ENCODE peak calls at places on chromosomes 12 and 14, in ten cellular contexts. H is effector memory CD8-positive, alpha-beta T cell; L is psoas muscle; W is A673; Y is caudate nucleus; T is AG04450; J is stromal cell of bone marrow; F is NCI-H226; S is activated T-helper 1 cell treated with Interleukin-2 at 50 U/mL for 16 hours; Q is stimulated activated CD8-positive, alpha-beta memory T cell treated with anti-CD3 and anti-CD28 coated beads, Interleukin-2, amount 100 ng/mL, for 1 hour. R is an unnamed sample.

GRCh38 chr12:32671930-32672785 is 6.9 kb upstream of the DNM1L start:
- DNase-seq in H (no peak), J (peak), Y (no peak), F (peak), Q (no peak), W (peak), T (peak), S (no peak), L (no peak), R (peak)

GRCh38 chr12:50955697-50956096 is 3.4 kb downstream of the HIGD1C start:
- DNase-seq in H (no peak), Q (no peak), L (no peak), S (no peak), Y (no peak), W (no peak), J (no peak), T (no peak), F (no peak), R (no peak)

GRCh38 chr14:59360923-59361794 is 104.0 kb downstream of the GPR135 start:
- DNase-seq in J (no peak), H (no peak), Y (no peak), T (peak), W (peak), S (no peak), F (peak), L (peak), Q (no peak), R (peak)

GRCh38 chr12:58757422-58757821 is 162.9 kb downstream of the LRIG3 start:
- DNase-seq in F (no peak), Q (no peak), J (peak), W (no peak), Y (no peak), L (no peak), S (no peak), T (peak), H (no peak), R (peak)

GRCh38 chr12:97404549-97404948 is 58.1 kb upstream of the RMST start:
- DNase-seq in F (peak), Q (no peak), L (no peak), H (no peak), T (no peak), J (peak), W (peak), Y (no peak), S (no peak), R (no peak)

GRCh38 chr14:20857207-20857606 is 34.0 kb upstream of the RNASE3 start:
- DNase-seq in S (no peak), J (no peak), Q (no peak), Y (no peak), T (no peak), L (no peak), F (no peak), H (no peak), W (no peak), R (no peak)

GRCh38 chr12:121582583-121583333 is 1.9 kb upstream of the KDM2B start:
- DNase-seq in S (no peak), Q (no peak), W (no peak), T (no peak), Y (no peak), F (peak), L (no peak), H (no peak), J (no peak), R (no peak)

GRCh38 chr14:66085224-66085623 is 400.9 kb upstream of the CCDC196 start:
- DNase-seq in J (no peak), T (no peak), Y (no peak), H (no peak), S (no peak), L (no peak), Q (no peak), W (no peak), F (no peak), R (no peak)

GRCh38 chr12:91931110-91931509 is 214.5 kb downstream of the BTG1 start:
- DNase-seq in T (no peak), L (no peak), W (no peak), Q (no peak), S (no peak), F (no peak), Y (no peak), J (peak), H (no peak), R (no peak)

GRCh38 chr12:112168561-112168971 is 43.2 kb downstream of the TRAFD1 start:
- DNase-seq in J (no peak), H (no peak), Y (no peak), S (no peak), L (no peak), T (no peak), W (no peak), Q (no peak), F (no peak), R (no peak)

GRCh38 chr12:116361404-116362223 is 84.1 kb upstream of the MED13L start:
- DNase-seq in W (no peak), Y (no peak), S (no peak), J (no peak), Q (no peak), H (no peak), F (no peak), L (peak), T (no peak), R (no peak)

GRCh38 chr14:41146391-41146790 is 460.3 kb upstream of the LRFN5 start:
- DNase-seq in F (no peak), L (no peak), W (no peak), Y (no peak), H (no peak), S (no peak), Q (no peak), T (no peak), J (no peak), R (no peak)

GRCh38 chr12:121123488-121123887 is 9.2 kb upstream of the P2RX7 start:
- DNase-seq in W (no peak), Q (no peak), H (no peak), F (no peak), T (no peak), S (no peak), Y (no peak), L (no peak), J (no peak), R (no peak)

GRCh38 chr12:3117144-3117581 is 40.0 kb downstream of the TSPAN9 start:
- DNase-seq in H (no peak), W (peak), T (no peak), Y (no peak), Q (no peak), L (peak), F (peak), J (no peak), S (no peak), R (peak)

GRCh38 chr14:55306938-55307589 is 35.8 kb downstream of the FBXO34 start:
- DNase-seq in Q (no peak), J (no peak), S (no peak), T (no peak), W (no peak), H (no peak), Y (no peak), L (no peak), F (no peak), R (no peak)

GRCh38 chr12:6699989-6700645 is 498 bp downstream of the PIANP start:
- DNase-seq in F (no peak), H (no peak), S (no peak), Q (no peak), Y (no peak), W (no peak), L (no peak), T (no peak), J (no peak), R (no peak)

GRCh38 chr12:79402626-79403025 is 288.1 kb downstream of the PAWR start:
- DNase-seq in Y (no peak), F (peak), H (no peak), J (no peak), S (no peak), Q (no peak), W (no peak), T (no peak), L (no peak), R (peak)

GRCh38 chr14:83419420-83419819 is 1885.8 kb upstream of the SEL1L start:
- DNase-seq in Q (no peak), L (no peak), W (no peak), J (no peak), S (no peak), F (no peak), H (no peak), Y (no peak), T (no peak), R (no peak)

GRCh38 chr14:95961481-95961880 is 77.7 kb upstream of the C14orf132 start:
- DNase-seq in S (no peak), T (no peak), F (no peak), W (no peak), L (no peak), H (no peak), Q (no peak), J (no peak), Y (no peak), R (no peak)

GRCh38 chr12:42790761-42791151 is 201.2 kb upstream of the PRICKLE1 start:
- DNase-seq in S (no peak), J (peak), Q (no peak), W (no peak), L (no peak), H (no peak), Y (no peak), T (no peak), F (peak), R (no peak)

GRCh38 chr12:6112004-6112403 is 12.5 kb downstream of the VWF start:
- DNase-seq in F (no peak), J (no peak), Y (no peak), Q (no peak), S (no peak), T (no peak), L (no peak), H (no peak), W (no peak), R (no peak)

GRCh38 chr14:94162466-94162865 is 11.7 kb upstream of the PPP4R4 start:
- DNase-seq in L (no peak), J (no peak), F (no peak), Y (no peak), H (no peak), T (no peak), W (no peak), S (no peak), Q (no peak), R (no peak)

GRCh38 chr14:95389471-95390011 is 69.8 kb upstream of the CLMN start:
- DNase-seq in W (no peak), L (peak), Q (no peak), Y (no peak), J (peak), S (no peak), T (no peak), F (no peak), H (no peak), R (no peak)

GRCh38 chr14:38500125-38500524 is 244.2 kb upstream of the CLEC14A start:
- DNase-seq in H (no peak), J (no peak), T (no peak), L (no peak), F (peak), W (no peak), Q (no peak), Y (no peak), S (no peak), R (no peak)

GRCh38 chr12:76183459-76184186 is 99.1 kb upstream of the NAP1L1 start:
- DNase-seq in T (peak), F (peak), H (no peak), W (peak), Q (no peak), Y (no peak), J (peak), S (no peak), L (no peak), R (peak)

GRCh38 chr14:77325746-77326094 is 4.9 kb downstream of the GSTZ1 start:
- DNase-seq in Y (no peak), Q (no peak), S (no peak), W (no peak), L (no peak), F (no peak), T (no peak), H (no peak), J (no peak), R (no peak)

GRCh38 chr12:28340261-28340660 is 150.0 kb downstream of the CCDC91 start:
- DNase-seq in Q (no peak), H (no peak), T (peak), W (no peak), Y (no peak), F (no peak), L (no peak), S (no peak), J (peak), R (no peak)

GRCh38 chr14:102568115-102568614 is 24.3 kb upstream of the RCOR1 start:
- DNase-seq in F (peak), J (no peak), Q (no peak), H (no peak), Y (no peak), W (no peak), L (no peak), S (peak), T (no peak), R (no peak)